ENCODE peak calls at places on chromosomes 5 and 9, in seven cellular contexts. R is cardiac fibroblast, M is NCI-H2171 treated with DMSO at 0.1 percent for 48 hours, J is dorsolateral prefrontal cortex, Q is sciatic nerve, A is COR-L47, P is posterior cingulate gyrus. X is an unnamed sample.

GRCh38 chr5:131812371-131813160 is 15.7 kb upstream of the FNIP1 start:
- DNase-seq in M (no peak), J (no peak), R (no peak), A (no peak), Q (no peak), P (no peak), X (no peak)

GRCh38 chr5:139872052-139872766 is 76.6 kb downstream of the PSD2 start:
- DNase-seq in Q (no peak), M (no peak), P (no peak), A (no peak), R (no peak), J (no peak), X (no peak)

GRCh38 chr9:121885345-121885901 is 207.7 kb downstream of the TTLL11 start:
- DNase-seq in M (no peak), A (no peak), P (no peak), J (no peak), Q (no peak), R (no peak), X (no peak)

GRCh38 chr9:98964201-98964600 is 20.5 kb downstream of the COL15A1 start:
- DNase-seq in A (no peak), J (no peak), R (no peak), P (no peak), Q (no peak), M (no peak), X (no peak)

GRCh38 chr5:80481019-80481893 is 6.6 kb upstream of the FAM151B start:
- DNase-seq in P (no peak), A (peak; percentile 15), M (peak; percentile 11), R (peak; percentile 75), Q (no peak), J (no peak), X (peak; percentile 60)

GRCh38 chr5:20958641-20959040 is 970.6 kb upstream of the CDH18 start:
- DNase-seq in P (no peak), Q (no peak), A (no peak), J (no peak), R (no peak), M (no peak), X (no peak)

GRCh38 chr5:89728750-89729149 is 680.8 kb downstream of the CETN3 start:
- DNase-seq in A (no peak), Q (peak; percentile 56), M (no peak), P (no peak), J (no peak), R (peak; percentile 91), X (no peak)

GRCh38 chr9:89010526-89011089 is 19.3 kb downstream of the S1PR3 start:
- DNase-seq in P (no peak), M (no peak), R (no peak), A (no peak), Q (no peak), J (no peak), X (no peak)

GRCh38 chr5:141524604-141525597 is 36.0 kb downstream of the PCDHGC5 start:
- DNase-seq in M (peak; percentile 85), A (peak; percentile 85), J (peak; percentile 85), R (peak; percentile 98), P (peak; percentile 79), Q (peak; percentile 90), X (peak; percentile 88)

X was measured in colonic mucosa.